ENCODE peak calls at places on chromosomes 6 and 20, in six cellular contexts. D is psoas muscle, L is endothelial cell of umbilical vein, U is tibial artery, Y is suprapubic skin, T is A549. V is an unnamed sample.

GRCh38 chr6:41779793-41780622 is at the start of gene FRS3:
- DNase-seq in D (peak), L (peak), U (peak), Y (peak), T (peak), V (no peak)

GRCh38 chr6:107491791-107492674 is 2.1 kb downstream of the SOBP start:
- DNase-seq in D (peak), L (no peak), U (peak), Y (no peak), T (no peak), V (no peak)

GRCh38 chr6:37303891-37304503 is 46.1 kb upstream of the TMEM217 start:
- DNase-seq in D (no peak), L (peak), U (no peak), Y (no peak), T (peak), V (no peak)

GRCh38 chr6:132919028-132919427 is 104.7 kb downstream of the RPS12 start:
- DNase-seq in D (no peak), L (peak), U (no peak), Y (no peak), T (no peak), V (peak)

GRCh38 chr6:33822575-33823395 is 19.0 kb upstream of the MLN start:
- DNase-seq in D (no peak), L (peak), U (no peak), Y (no peak), T (peak), V (no peak)

GRCh38 chr6:108588586-108588985 is 27.9 kb downstream of the FOXO3 start:
- DNase-seq in D (peak), L (peak), U (no peak), Y (no peak), T (no peak), V (no peak)

GRCh38 chr6:83884523-83884922 is 25.0 kb downstream of the CYB5R4 start:
- DNase-seq in D (no peak), L (peak), U (no peak), Y (no peak), T (peak), V (no peak)

GRCh38 chr6:163926642-163927041 is 512.1 kb downstream of the QKI start:
- DNase-seq in D (peak), L (no peak), U (no peak), Y (no peak), T (no peak), V (no peak)

GRCh38 chr20:35523298-35523888 is 6.1 kb downstream of the C20orf173 start:
- DNase-seq in D (no peak), L (no peak), U (no peak), Y (no peak), T (peak), V (no peak)

GRCh38 chr6:136717297-136717990 is 74.8 kb downstream of the MAP3K5 start:
- DNase-seq in D (no peak), L (peak), U (no peak), Y (no peak), T (no peak), V (no peak)

GRCh38 chr20:62770111-62770910 is 26.0 kb upstream of the MRGBP start:
- DNase-seq in D (peak), L (no peak), U (no peak), Y (no peak), T (no peak), V (no peak)

GRCh38 chr20:3924304-3925112 is 35.3 kb downstream of the PANK2 start:
- DNase-seq in D (peak), L (no peak), U (no peak), Y (no peak), T (no peak), V (no peak)

DNA sequence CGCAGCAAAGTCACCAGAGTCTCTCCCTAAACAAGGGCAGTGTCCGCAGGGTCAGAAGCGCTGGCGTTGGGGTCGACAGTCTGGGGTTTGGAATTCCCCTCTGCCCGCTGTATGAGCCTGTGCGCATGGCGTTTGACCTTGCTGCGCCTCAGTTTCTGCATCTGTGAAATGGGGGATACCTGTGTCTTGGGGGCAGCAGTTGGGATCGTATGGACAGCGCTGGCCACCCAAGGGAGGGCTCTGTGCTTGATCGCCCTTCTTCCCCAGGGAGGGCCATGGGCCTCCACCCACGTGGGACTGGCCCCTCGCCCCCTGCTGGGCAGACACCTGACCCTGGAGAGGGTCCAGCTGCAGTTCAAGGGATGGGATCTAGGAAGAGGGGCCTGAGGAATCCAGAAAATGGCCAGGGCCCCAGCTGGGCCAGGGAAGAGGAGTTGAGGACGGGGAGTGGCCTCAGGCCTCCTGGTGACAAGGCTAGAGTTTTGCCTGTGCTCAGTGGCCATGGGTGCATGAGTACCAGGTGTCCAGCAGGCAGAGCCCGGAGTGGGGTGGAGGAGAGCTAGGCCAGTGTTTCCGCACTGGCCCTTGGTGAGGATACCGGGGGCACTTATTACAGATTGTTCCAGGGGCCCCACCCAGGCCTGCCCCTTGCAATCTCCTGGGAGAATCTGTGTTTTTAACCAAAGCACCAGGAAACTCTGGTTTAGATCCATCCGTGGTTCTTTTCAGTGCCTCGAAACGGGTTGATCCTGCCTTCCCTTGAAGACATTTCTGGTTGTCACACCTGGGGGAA is 26.3 kb upstream of the PHACTR3 start:
- DNase-seq in D (no peak), L (no peak), U (peak), Y (peak), T (no peak), V (no peak)
- H3K4me3 ChIP-seq in D (no peak), L (no peak), U (no peak), Y (peak), T (peak), V (no peak)

GRCh38 chr20:34083137-34083536 is 28.9 kb downstream of the EIF2S2 start:
- DNase-seq in D (peak), L (peak), U (peak), Y (peak), T (peak), V (no peak)
- TF ChIP-seq CTCF in D (peak), L (no peak), U (no peak), Y (no peak), T (no peak), V (peak)

DNA sequence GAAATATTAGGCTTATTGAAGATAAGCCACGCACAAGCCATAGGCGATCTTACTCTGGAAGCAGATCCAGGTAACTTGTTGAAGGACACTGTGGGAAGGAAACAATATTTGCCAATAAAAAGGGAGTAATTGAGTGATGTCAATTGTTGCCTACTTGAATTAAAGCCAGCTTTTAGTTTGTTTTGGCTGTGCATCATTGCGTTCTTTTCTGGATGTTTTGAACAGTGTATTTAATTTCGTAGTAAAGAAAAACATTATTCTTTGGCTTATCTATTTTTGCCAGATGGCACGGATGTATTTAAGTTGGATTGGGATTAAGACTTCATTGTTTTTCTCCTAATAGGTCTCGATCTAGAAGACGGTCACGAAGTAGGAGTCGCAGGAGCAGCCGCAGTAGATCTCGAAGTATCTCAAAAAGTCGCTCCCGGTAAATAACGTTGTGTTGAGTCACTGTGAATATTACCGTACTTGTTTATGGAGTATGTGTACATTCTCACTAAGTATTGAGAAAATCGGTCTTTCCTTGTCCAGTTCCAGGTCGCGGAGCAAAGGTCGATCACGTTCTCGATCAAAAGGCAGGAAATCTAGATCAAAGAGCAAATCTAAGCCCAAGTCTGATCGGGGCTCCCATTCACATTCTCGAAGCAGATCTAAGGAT is 2.6 kb downstream of the SRSF6 start:
- DNase-seq in D (no peak), L (peak), U (no peak), Y (no peak), T (no peak), V (no peak)
- H3K4me3 ChIP-seq in D (no peak), L (no peak), U (no peak), Y (no peak), T (no peak), V (no peak)

GRCh38 chr20:13953227-13953626 is 37.2 kb downstream of the SEL1L2 start:
- DNase-seq in D (no peak), L (no peak), U (no peak), Y (no peak), T (peak), V (no peak)
- TF ChIP-seq CTCF in D (no peak), L (no peak), U (no peak), Y (no peak), T (no peak), V (peak)

DNA sequence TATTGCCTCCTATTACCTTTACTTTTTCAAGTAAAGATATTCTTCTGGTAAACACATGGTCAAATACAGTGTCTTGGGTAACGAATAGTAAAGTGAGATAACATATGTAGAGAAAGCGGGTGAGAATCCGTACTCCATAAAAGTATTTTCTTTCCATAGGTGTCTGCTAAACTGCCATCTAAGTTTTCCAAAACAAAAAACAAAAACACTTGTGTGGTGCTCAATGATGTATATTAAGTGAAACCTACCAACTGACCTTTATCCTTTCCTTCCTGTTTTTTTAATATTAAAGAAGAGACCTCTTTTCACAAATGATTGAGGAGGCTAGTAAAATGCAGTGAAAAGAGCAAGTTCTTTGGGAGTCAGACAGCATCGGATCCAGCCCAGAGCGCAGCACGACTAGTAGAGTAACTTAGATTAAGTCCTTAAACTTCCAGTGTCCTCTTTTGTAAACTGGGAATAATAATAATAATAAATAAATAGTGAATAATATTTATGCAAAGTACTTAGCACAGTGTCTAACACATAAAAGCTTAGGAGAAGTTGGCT is 437 bp upstream of the CDKAL1 start:
- DNase-seq in D (no peak), L (peak), U (no peak), Y (no peak), T (no peak), V (no peak)
- H3K4me3 ChIP-seq in D (peak), L (peak), U (peak), Y (peak), T (peak), V (peak)

GRCh38 chr6:16539086-16539931 is 222.0 kb downstream of the ATXN1 start:
- DNase-seq in D (no peak), L (no peak), U (no peak), Y (no peak), T (no peak), V (no peak)
- TF ChIP-seq CTCF in D (no peak), L (no peak), U (no peak), Y (no peak), T (no peak), V (no peak)

GRCh38 chr6:116405663-116406329 is 35.0 kb downstream of the DSE start:
- DNase-seq in D (no peak), L (no peak), U (no peak), Y (no peak), T (no peak), V (no peak)
- H3K4me3 ChIP-seq in D (peak), L (no peak), U (no peak), Y (no peak), T (no peak), V (no peak)

V was measured in epithelial cell of proximal tubule.